ENCODE peak calls at places on chromosomes 12 and 14, in seven cellular contexts. W, Q, K, E, P, M and S are unnamed samples.

GRCh38 chr14:73943083-73943482 is 6.8 kb downstream of the FAM161B start:
- DNase-seq in W (peak; percentile 87), Q (no peak), K (peak; percentile 90), E (peak; percentile 95), P (no peak), M (peak; percentile 55), S (no peak)

GRCh38 chr12:53044896-53045571 is 4.8 kb upstream of the TNS2 start:
- DNase-seq in W (no peak), Q (no peak), K (no peak), E (no peak), P (no peak), M (no peak), S (no peak)

GRCh38 chr12:109241936-109242335 is 67.1 kb downstream of the FOXN4 start:
- DNase-seq in W (no peak), Q (no peak), K (no peak), E (no peak), P (no peak), M (no peak), S (no peak)

GRCh38 chr14:94029671-94030203 is 3.6 kb downstream of the OTUB2 start:
- DNase-seq in W (no peak), Q (no peak), K (no peak), E (no peak), P (no peak), M (no peak), S (no peak)

GRCh38 chr14:89387922-89388685 is 28.9 kb downstream of the FOXN3 start:
- DNase-seq in W (no peak), Q (no peak), K (no peak), E (no peak), P (no peak), M (no peak), S (no peak)

GRCh38 chr14:69910871-69911270 is 31.7 kb downstream of the SMOC1 start:
- DNase-seq in W (no peak), Q (no peak), K (peak; percentile 43), E (no peak), P (no peak), M (no peak), S (no peak)

GRCh38 chr12:122137681-122138080 is 36.3 kb downstream of the IL31 start:
- DNase-seq in W (no peak), Q (no peak), K (no peak), E (no peak), P (no peak), M (no peak), S (no peak)

GRCh38 chr14:100842799-100843198 is 16.9 kb downstream of the MEG3 start:
- DNase-seq in W (peak; percentile 94), Q (no peak), K (peak; percentile 36), E (no peak), P (no peak), M (peak; percentile 23), S (no peak)